ENCODE peak calls at places on chromosome 11, in seven cellular contexts. One of them, this sample, is unnamed.

GRCh38 chr11:110894224-110894623 is 182.0 kb upstream of the ARHGAP20 start:
- DNase-seq in suprapubic skin: no peak
- DNase-seq in ovary: no peak
- DNase-seq in IMR-90: no peak
- DNase-seq in A549: no peak
- DNase-seq in body of pancreas: no peak
- DNase-seq in Peyer's patch: no peak
- DNase-seq in this sample: no peak

GRCh38 chr11:32430586-32431357 is 4.6 kb downstream of the WT1 start:
- DNase-seq in suprapubic skin: no peak
- DNase-seq in ovary: peak; percentile 88
- DNase-seq in IMR-90: no peak
- DNase-seq in A549: no peak
- DNase-seq in body of pancreas: no peak
- DNase-seq in Peyer's patch: no peak
- DNase-seq in this sample: no peak

GRCh38 chr11:101914349-101914736 is 467 bp upstream of the CEP126 start:
- DNase-seq in suprapubic skin: no peak
- DNase-seq in ovary: no peak
- DNase-seq in IMR-90: peak; percentile 49
- DNase-seq in A549: no peak
- DNase-seq in body of pancreas: no peak
- DNase-seq in Peyer's patch: no peak
- DNase-seq in this sample: peak; percentile 13

GRCh38 chr11:61731956-61732675 is 20.3 kb upstream of the MYRF start:
- DNase-seq in suprapubic skin: no peak
- DNase-seq in ovary: no peak
- DNase-seq in IMR-90: no peak
- DNase-seq in A549: no peak
- DNase-seq in body of pancreas: no peak
- DNase-seq in Peyer's patch: no peak
- DNase-seq in this sample: no peak

GRCh38 chr11:120116966-120117365 is 20.9 kb downstream of the TRIM29 start:
- DNase-seq in suprapubic skin: no peak
- DNase-seq in ovary: no peak
- DNase-seq in IMR-90: no peak
- DNase-seq in A549: no peak
- DNase-seq in body of pancreas: no peak
- DNase-seq in Peyer's patch: no peak
- DNase-seq in this sample: no peak

GRCh38 chr11:36449566-36450390 is 60.3 kb downstream of the TRAF6 start:
- DNase-seq in suprapubic skin: no peak
- DNase-seq in ovary: no peak
- DNase-seq in IMR-90: no peak
- DNase-seq in A549: no peak
- DNase-seq in body of pancreas: no peak
- DNase-seq in Peyer's patch: no peak
- DNase-seq in this sample: no peak

GRCh38 chr11:70547821-70548670 is 149.7 kb downstream of the CTTN start:
- DNase-seq in suprapubic skin: no peak
- DNase-seq in ovary: no peak
- DNase-seq in IMR-90: no peak
- DNase-seq in A549: no peak
- DNase-seq in body of pancreas: no peak
- DNase-seq in Peyer's patch: no peak
- DNase-seq in this sample: peak; percentile 31

GRCh38 chr11:116224154-116224888 is 548.5 kb downstream of the BUD13 start:
- DNase-seq in suprapubic skin: no peak
- DNase-seq in ovary: peak; percentile 18
- DNase-seq in IMR-90: peak; percentile 22
- DNase-seq in A549: peak; percentile 23
- DNase-seq in body of pancreas: peak; percentile 67
- DNase-seq in Peyer's patch: peak; percentile 35
- DNase-seq in this sample: peak; percentile 68

GRCh38 chr11:69912911-69913451 is 93.8 kb upstream of the FGF3 start:
- DNase-seq in suprapubic skin: peak; percentile 46
- DNase-seq in ovary: no peak
- DNase-seq in IMR-90: peak; percentile 20
- DNase-seq in A549: peak; percentile 36
- DNase-seq in body of pancreas: no peak
- DNase-seq in Peyer's patch: no peak
- DNase-seq in this sample: peak; percentile 46

GRCh38 chr11:19441752-19442553 is 201.2 kb upstream of the E2F8 start:
- DNase-seq in suprapubic skin: no peak
- DNase-seq in ovary: peak; percentile 21
- DNase-seq in IMR-90: peak; percentile 98
- DNase-seq in A549: peak; percentile 77
- DNase-seq in body of pancreas: peak; percentile 28
- DNase-seq in Peyer's patch: no peak
- DNase-seq in this sample: peak; percentile 72

GRCh38 chr11:2351701-2352100 is 25.4 kb upstream of the CD81 start:
- DNase-seq in suprapubic skin: no peak
- DNase-seq in ovary: no peak
- DNase-seq in IMR-90: no peak
- DNase-seq in A549: no peak
- DNase-seq in body of pancreas: no peak
- DNase-seq in Peyer's patch: no peak
- DNase-seq in this sample: no peak

GRCh38 chr11:124717421-124717785 is 22.3 kb upstream of the NRGN start:
- DNase-seq in suprapubic skin: no peak
- DNase-seq in ovary: no peak
- DNase-seq in IMR-90: peak; percentile 59
- DNase-seq in A549: no peak
- DNase-seq in body of pancreas: no peak
- DNase-seq in Peyer's patch: no peak
- DNase-seq in this sample: no peak

GRCh38 chr11:96257972-96258951 is 84.7 kb downstream of the MAML2 start:
- DNase-seq in suprapubic skin: no peak
- DNase-seq in ovary: no peak
- DNase-seq in IMR-90: peak; percentile 58
- DNase-seq in A549: no peak
- DNase-seq in body of pancreas: no peak
- DNase-seq in Peyer's patch: peak; percentile 69
- DNase-seq in this sample: no peak

GRCh38 chr11:104033134-104033533 is 3.3 kb upstream of the DDI1 start:
- DNase-seq in suprapubic skin: no peak
- DNase-seq in ovary: no peak
- DNase-seq in IMR-90: peak; percentile 97
- DNase-seq in A549: peak; percentile 84
- DNase-seq in body of pancreas: no peak
- DNase-seq in Peyer's patch: no peak
- DNase-seq in this sample: peak; percentile 77

GRCh38 chr11:33742249-33742851 is 6.1 kb upstream of the CD59 start:
- DNase-seq in suprapubic skin: no peak
- DNase-seq in ovary: no peak
- DNase-seq in IMR-90: no peak
- DNase-seq in A549: no peak
- DNase-seq in body of pancreas: no peak
- DNase-seq in Peyer's patch: no peak
- DNase-seq in this sample: no peak

GRCh38 chr11:118214210-118214914 is 10.4 kb downstream of the JAML start:
- DNase-seq in suprapubic skin: no peak
- DNase-seq in ovary: no peak
- DNase-seq in IMR-90: no peak
- DNase-seq in A549: no peak
- DNase-seq in body of pancreas: no peak
- DNase-seq in Peyer's patch: no peak
- DNase-seq in this sample: no peak

GRCh38 chr11:120303004-120303637 is 22.0 kb upstream of the TLCD5 start:
- DNase-seq in suprapubic skin: no peak
- DNase-seq in ovary: peak; percentile 54
- DNase-seq in IMR-90: peak; percentile 80
- DNase-seq in A549: peak; percentile 76
- DNase-seq in body of pancreas: peak; percentile 86
- DNase-seq in Peyer's patch: peak; percentile 52
- DNase-seq in this sample: peak; percentile 67

GRCh38 chr11:120594746-120595145 is 83.2 kb downstream of the GRIK4 start:
- DNase-seq in suprapubic skin: no peak
- DNase-seq in ovary: no peak
- DNase-seq in IMR-90: no peak
- DNase-seq in A549: no peak
- DNase-seq in body of pancreas: no peak
- DNase-seq in Peyer's patch: no peak
- DNase-seq in this sample: no peak

GRCh38 chr11:44608654-44609027 is 43.2 kb downstream of the CD82 start:
- DNase-seq in suprapubic skin: no peak
- DNase-seq in ovary: no peak
- DNase-seq in IMR-90: no peak
- DNase-seq in A549: no peak
- DNase-seq in body of pancreas: no peak
- DNase-seq in Peyer's patch: no peak
- DNase-seq in this sample: no peak

GRCh38 chr11:113189909-113190667 is 124.3 kb upstream of the TTC12 start:
- DNase-seq in suprapubic skin: peak; percentile 82
- DNase-seq in ovary: no peak
- DNase-seq in IMR-90: no peak
- DNase-seq in A549: peak; percentile 53
- DNase-seq in body of pancreas: no peak
- DNase-seq in Peyer's patch: no peak
- DNase-seq in this sample: peak; percentile 54

GRCh38 chr11:43197357-43197756 is 114.4 kb upstream of the API5 start:
- DNase-seq in suprapubic skin: no peak
- DNase-seq in ovary: no peak
- DNase-seq in IMR-90: no peak
- DNase-seq in A549: no peak
- DNase-seq in body of pancreas: no peak
- DNase-seq in Peyer's patch: no peak
- DNase-seq in this sample: no peak

GRCh38 chr11:121318848-121319834 is 26.6 kb downstream of the SC5D start:
- DNase-seq in suprapubic skin: no peak
- DNase-seq in ovary: peak; percentile 22
- DNase-seq in IMR-90: peak; percentile 56
- DNase-seq in A549: peak; percentile 26
- DNase-seq in body of pancreas: peak; percentile 13
- DNase-seq in Peyer's patch: peak; percentile 22
- DNase-seq in this sample: no peak

GRCh38 chr11:30983143-30983542 is 386.4 kb downstream of the DCDC1 start:
- DNase-seq in suprapubic skin: no peak
- DNase-seq in ovary: no peak
- DNase-seq in IMR-90: no peak
- DNase-seq in A549: no peak
- DNase-seq in body of pancreas: no peak
- DNase-seq in Peyer's patch: no peak
- DNase-seq in this sample: no peak

GRCh38 chr11:109739374-109739773 is 317.4 kb downstream of the C11orf87 start:
- DNase-seq in suprapubic skin: no peak
- DNase-seq in ovary: no peak
- DNase-seq in IMR-90: no peak
- DNase-seq in A549: no peak
- DNase-seq in body of pancreas: no peak
- DNase-seq in Peyer's patch: no peak
- DNase-seq in this sample: no peak

GRCh38 chr11:124922831-124923230 is 3.8 kb downstream of the HEPN1 start:
- DNase-seq in suprapubic skin: no peak
- DNase-seq in ovary: no peak
- DNase-seq in IMR-90: no peak
- DNase-seq in A549: no peak
- DNase-seq in body of pancreas: no peak
- DNase-seq in Peyer's patch: no peak
- DNase-seq in this sample: no peak

DNA sequence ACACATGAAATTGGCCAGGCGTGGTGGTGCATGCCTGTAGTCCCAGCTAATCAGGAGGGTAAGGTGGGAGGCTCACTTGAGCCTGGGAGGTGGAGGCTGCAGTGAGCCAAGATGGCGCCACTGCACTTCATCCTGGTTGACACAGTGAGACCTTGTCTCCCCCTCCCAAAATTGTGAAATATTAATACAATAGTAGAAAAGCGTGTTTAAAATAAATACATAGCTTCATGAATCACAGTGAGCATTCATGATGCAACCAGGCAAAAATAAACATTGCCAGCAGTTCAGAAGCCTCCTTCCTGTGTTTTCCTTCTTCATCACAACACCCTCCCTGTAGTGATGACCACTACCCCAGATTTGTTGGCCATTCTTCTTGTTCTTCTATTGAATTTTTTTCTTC is 4.3 kb upstream of the TEAD1 start:
- DNase-seq in suprapubic skin: no peak
- DNase-seq in ovary: no peak
- DNase-seq in IMR-90: peak; percentile 81
- DNase-seq in A549: no peak
- DNase-seq in body of pancreas: no peak
- DNase-seq in Peyer's patch: no peak
- DNase-seq in this sample: no peak
- TF ChIP-seq POLR2A in suprapubic skin: no peak
- TF ChIP-seq POLR2A in ovary: no peak
- TF ChIP-seq POLR2A in IMR-90: no peak
- TF ChIP-seq POLR2A in A549: no peak
- TF ChIP-seq POLR2A in body of pancreas: no peak
- TF ChIP-seq POLR2A in Peyer's patch: no peak
- TF ChIP-seq POLR2A in this sample: no peak

GRCh38 chr11:12126352-12127019 is 16.1 kb downstream of the MICAL2 start:
- DNase-seq in suprapubic skin: no peak
- DNase-seq in ovary: no peak
- DNase-seq in IMR-90: peak; percentile 93
- DNase-seq in A549: no peak
- DNase-seq in body of pancreas: no peak
- DNase-seq in Peyer's patch: no peak
- DNase-seq in this sample: no peak
- TF ChIP-seq CTCF in suprapubic skin: no peak
- TF ChIP-seq CTCF in ovary: no peak
- TF ChIP-seq CTCF in IMR-90: no peak
- TF ChIP-seq CTCF in A549: no peak
- TF ChIP-seq CTCF in body of pancreas: no peak
- TF ChIP-seq CTCF in Peyer's patch: no peak
- TF ChIP-seq CTCF in this sample: no peak

GRCh38 chr11:108718466-108718865 is 53.6 kb downstream of the DDX10 start:
- DNase-seq in suprapubic skin: no peak
- DNase-seq in ovary: no peak
- DNase-seq in IMR-90: no peak
- DNase-seq in A549: no peak
- DNase-seq in body of pancreas: no peak
- DNase-seq in Peyer's patch: no peak
- DNase-seq in this sample: no peak
- H3K4me1 ChIP-seq in suprapubic skin: no peaks in the 10 kb centered on the region
- H3K4me1 ChIP-seq in ovary: peaks cover 1% of the 10 kb centered on the region
- H3K4me1 ChIP-seq in IMR-90: peaks cover 3% of the 10 kb centered on the region
- H3K4me1 ChIP-seq in A549: peaks cover 2% of the 10 kb centered on the region
- H3K4me1 ChIP-seq in body of pancreas: no peaks in the 10 kb centered on the region
- H3K4me1 ChIP-seq in Peyer's patch: no peaks in the 10 kb centered on the region
- H3K4me1 ChIP-seq in this sample: no peaks in the 10 kb centered on the region

DNA sequence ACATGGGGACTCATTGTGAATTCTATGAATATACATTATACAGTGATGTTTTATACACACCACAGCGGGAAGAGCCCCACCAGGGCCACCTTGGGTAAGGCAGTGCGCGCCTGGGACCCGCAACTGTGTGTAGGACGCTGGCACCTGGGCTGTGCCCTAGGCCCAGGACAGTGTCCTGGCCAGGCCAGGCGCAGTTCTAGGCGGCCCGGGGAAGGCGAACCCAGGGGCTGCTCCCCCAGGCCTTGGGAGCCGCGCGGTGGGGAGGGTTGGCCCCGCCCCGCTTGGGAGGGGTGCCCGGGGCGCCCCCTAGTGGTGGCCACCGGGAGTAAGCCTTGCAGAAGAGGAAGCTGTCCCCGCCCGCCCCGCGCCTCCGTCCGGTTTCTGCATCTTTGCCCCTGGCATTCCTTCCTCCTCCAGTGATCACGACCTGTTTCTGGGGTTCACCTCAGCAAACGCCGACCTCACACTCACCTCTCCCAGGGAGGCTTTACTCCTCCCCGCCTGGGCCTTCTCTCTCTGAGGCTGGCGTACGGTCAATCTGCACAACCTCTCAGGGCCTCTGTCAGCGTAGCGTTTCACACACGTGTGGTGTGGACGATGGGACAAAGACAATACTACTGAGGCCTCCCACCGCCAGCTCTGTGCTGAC is 9.5 kb upstream of the EHD1 start:
- DNase-seq in suprapubic skin: peak; percentile 88
- DNase-seq in ovary: peak; percentile 84
- DNase-seq in IMR-90: no peak
- DNase-seq in A549: peak; percentile 80
- DNase-seq in body of pancreas: peak; percentile 85
- DNase-seq in Peyer's patch: peak; percentile 84
- DNase-seq in this sample: peak; percentile 67
- TF ChIP-seq POLR2A in suprapubic skin: no peak
- TF ChIP-seq POLR2A in ovary: no peak
- TF ChIP-seq POLR2A in IMR-90: no peak
- TF ChIP-seq POLR2A in A549: peak; percentile 30
- TF ChIP-seq POLR2A in body of pancreas: no peak
- TF ChIP-seq POLR2A in Peyer's patch: peak; percentile 73
- TF ChIP-seq POLR2A in this sample: no peak

This sample was measured in adrenal gland.